ENCODE peak calls at places on chromosomes 13 and 19, in four cellular contexts. N is HepG2, W is GM12878, T is K562. P is an unnamed sample.
A peak's percentile ranks its signal among the peaks of the same experiment; 100 is the strongest.

GRCh38 chr19:1118999-1119398 is 15.2 kb downstream of the GPX4 start:
- DNase-seq in N (no peak), W (no peak), T (no peak), P (no peak)

GRCh38 chr19:55312621-55313117 is 12.5 kb downstream of the TMEM150B start:
- DNase-seq in N (no peak), W (no peak), T (no peak), P (no peak)

GRCh38 chr13:66665991-66666390 is 564.1 kb downstream of the PCDH9 start:
- DNase-seq in N (no peak), W (no peak), T (no peak), P (peak; percentile 55)

GRCh38 chr19:58379276-58379675 is 1.6 kb downstream of the ZNF837 start:
- DNase-seq in N (no peak), W (no peak), T (no peak), P (no peak)

GRCh38 chr19:53131732-53132131 is 978 bp downstream of the ZNF415 start:
- DNase-seq in N (no peak), W (no peak), T (no peak), P (no peak)

GRCh38 chr13:43472344-43472743 is 314.4 kb downstream of the ENOX1 start:
- DNase-seq in N (no peak), W (no peak), T (no peak), P (no peak)

GRCh38 chr13:20945952-20946383 is 43.4 kb upstream of the XPO4 start:
- DNase-seq in N (no peak), W (no peak), T (no peak), P (no peak)

GRCh38 chr19:10872551-10873107 is 1.3 kb downstream of the CARM1 start:
- DNase-seq in N (no peak), W (no peak), T (no peak), P (no peak)

GRCh38 chr19:46979103-46979769 is 40.4 kb upstream of the NPAS1 start:
- DNase-seq in N (no peak), W (no peak), T (no peak), P (no peak)

GRCh38 chr19:57747472-57747807 is 825 bp downstream of the ZNF776 start:
- DNase-seq in N (no peak), W (no peak), T (no peak), P (no peak)

GRCh38 chr13:91399189-91400093 is 1.0 kb downstream of the GPC5 start:
- DNase-seq in N (no peak), W (no peak), T (no peak), P (no peak)

GRCh38 chr19:33444238-33444992 is 70.9 kb downstream of the CEBPG start:
- DNase-seq in N (no peak), W (no peak), T (no peak), P (no peak)

GRCh38 chr19:42370667-42371066 is 19.4 kb downstream of the CNFN start:
- DNase-seq in N (no peak), W (no peak), T (no peak), P (no peak)

GRCh38 chr13:83995930-83996329 is 113.7 kb upstream of the SLITRK1 start:
- DNase-seq in N (no peak), W (no peak), T (no peak), P (no peak)

GRCh38 chr19:6476155-6476895 is 5.3 kb downstream of the DENND1C start:
- DNase-seq in N (peak; percentile 88), W (no peak), T (peak; percentile 85), P (peak; percentile 98)

GRCh38 chr13:110676057-110676510 is 29.8 kb downstream of the CARS2 start:
- DNase-seq in N (no peak), W (peak; percentile 73), T (no peak), P (no peak)

GRCh38 chr13:60448907-60449510 is 52.0 kb downstream of the TDRD3 start:
- DNase-seq in N (peak; percentile 31), W (no peak), T (peak; percentile 34), P (peak; percentile 30)

GRCh38 chr13:73307481-73307880 is 248.7 kb downstream of the KLF5 start:
- DNase-seq in N (no peak), W (no peak), T (no peak), P (no peak)

GRCh38 chr19:49057636-49058234 is at the start of gene CGB7:
- DNase-seq in N (peak; percentile 17), W (no peak), T (peak; percentile 77), P (peak; percentile 39)

GRCh38 chr13:101053694-101054093 is 362.6 kb downstream of the NALCN start:
- DNase-seq in N (no peak), W (no peak), T (no peak), P (no peak)

GRCh38 chr13:34012354-34012753 is 194.4 kb downstream of the RFC3 start:
- DNase-seq in N (no peak), W (no peak), T (no peak), P (no peak)

GRCh38 chr13:34006011-34006410 is 188.1 kb downstream of the RFC3 start:
- DNase-seq in N (no peak), W (no peak), T (no peak), P (no peak)

GRCh38 chr13:34013061-34013460 is 195.1 kb downstream of the RFC3 start:
- DNase-seq in N (no peak), W (no peak), T (no peak), P (no peak)

GRCh38 chr13:34017231-34017630 is 199.3 kb downstream of the RFC3 start:
- DNase-seq in N (no peak), W (no peak), T (no peak), P (no peak)

DNA sequence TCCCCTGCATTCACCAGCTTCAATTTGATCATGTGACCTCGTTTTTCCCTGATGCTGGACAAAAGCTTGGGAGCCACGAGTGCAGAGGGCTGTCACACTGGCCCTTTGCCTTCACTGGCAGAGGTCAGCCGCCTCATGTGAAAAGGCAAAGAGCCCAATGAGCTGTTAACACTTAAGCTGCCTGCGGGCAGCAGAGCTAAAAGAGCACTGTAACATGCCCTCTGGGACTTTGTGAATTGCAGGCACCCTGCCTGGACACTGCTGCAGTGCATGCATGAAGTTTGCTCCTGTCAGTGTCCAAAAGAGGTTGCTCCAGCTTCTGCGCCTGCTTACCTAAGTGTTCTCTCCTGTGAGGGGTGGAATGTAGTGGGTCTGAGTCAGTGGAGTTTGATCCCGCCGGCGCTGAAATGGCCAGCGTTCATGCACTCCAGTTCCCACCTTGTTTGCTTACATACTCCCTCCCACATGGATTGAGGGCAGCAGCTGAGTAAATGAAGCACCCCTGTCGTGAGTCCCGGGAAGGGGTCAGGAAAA is 193.7 kb downstream of the RFC3 start:
- DNase-seq in N (peak; percentile 96), W (no peak), T (no peak), P (no peak)
- TF ChIP-seq BHLHE40 in N (peak; percentile 52), W (no peak), T (no peak), P (no peak)

GRCh38 chr19:2345794-2346663 is 14.0 kb upstream of the TMPRSS9 start:
- DNase-seq in N (no peak), W (no peak), T (peak; percentile 91), P (no peak)
- TF ChIP-seq SP1 in N (no peak), W (no peak), T (peak; percentile 69), P (no peak)

DNA sequence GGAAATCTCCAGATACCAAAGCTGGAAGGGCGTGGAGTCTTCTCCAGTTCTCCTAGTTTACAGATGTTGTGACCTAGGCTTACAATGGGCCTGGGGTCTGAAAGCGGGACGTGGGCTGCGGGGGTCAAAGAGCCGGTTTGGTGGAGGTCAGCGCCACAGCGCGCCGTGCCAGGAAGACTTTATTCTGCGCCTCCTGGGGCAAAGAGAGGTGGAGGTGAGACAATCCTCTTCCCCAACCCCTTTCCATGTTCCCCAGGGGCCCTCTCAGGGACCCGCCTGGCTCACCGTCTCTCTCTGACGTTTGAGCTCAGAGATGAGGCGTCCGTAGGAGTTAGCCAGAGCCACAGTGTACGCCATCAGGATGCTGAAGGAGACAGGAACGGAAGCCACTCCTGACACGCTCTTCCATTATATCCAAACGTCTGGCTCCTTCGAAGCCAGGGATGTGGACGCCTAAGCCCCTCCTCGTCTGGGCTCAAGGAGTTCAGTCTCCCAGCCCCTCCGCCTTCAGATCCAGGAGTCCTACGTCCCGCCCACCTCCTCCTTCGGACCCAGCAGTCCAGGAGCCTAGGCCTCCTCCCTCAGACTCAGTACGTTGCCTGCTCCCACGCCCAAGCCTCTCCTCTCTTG is 776 bp upstream of the LENG1 start:
- DNase-seq in N (no peak), W (no peak), T (peak; percentile 57), P (no peak)
- TF ChIP-seq TARDBP in N (peak; percentile 1), W (no peak), T (no peak), P (no peak)

DNA sequence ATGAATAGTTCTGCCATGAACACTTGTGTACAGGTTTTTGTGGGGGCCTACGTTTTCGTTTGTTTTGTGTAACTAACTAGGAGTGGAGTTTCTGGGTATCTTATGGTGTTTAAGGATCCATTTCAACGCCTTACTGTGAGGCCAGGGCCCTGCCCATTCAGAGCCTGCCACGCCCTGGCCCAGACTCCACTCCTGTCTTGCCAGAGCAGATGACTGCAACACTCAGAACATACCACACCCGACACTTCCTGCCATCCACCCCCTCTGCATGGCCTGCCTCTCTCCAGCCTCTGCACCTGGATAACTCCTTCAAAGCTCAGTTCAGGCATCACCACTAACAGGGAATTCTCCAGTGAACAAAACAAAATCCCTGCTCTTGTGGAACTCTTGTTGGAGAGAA is 43.2 kb downstream of the RGCC start:
- DNase-seq in N (no peak), W (no peak), T (no peak), P (no peak)
- TF ChIP-seq BHLHE40 in N (no peak), W (no peak), T (no peak), P (no peak)

GRCh38 chr13:49046002-49046401 is 70.3 kb downstream of the FNDC3A start:
- DNase-seq in N (no peak), W (no peak), T (no peak), P (no peak)
- TF ChIP-seq SP1 in N (no peak), W (no peak), T (no peak), P (no peak)

GRCh38 chr13:113786262-113786841 is 27.3 kb downstream of the TMEM255B start:
- DNase-seq in N (no peak), W (no peak), T (no peak), P (no peak)
- TF ChIP-seq TARDBP in N (no peak), W (no peak), T (no peak), P (no peak)

GRCh38 chr19:16218851-16219250 is 21.1 kb downstream of the AP1M1 start:
- DNase-seq in N (no peak), W (no peak), T (no peak), P (no peak)

GRCh38 chr19:16222806-16223205 is 25.1 kb downstream of the AP1M1 start:
- DNase-seq in N (no peak), W (no peak), T (no peak), P (no peak)

GRCh38 chr19:16216744-16217670 is 19.3 kb downstream of the AP1M1 start:
- DNase-seq in N (no peak), W (no peak), T (no peak), P (no peak)

GRCh38 chr19:16213076-16213475 is 15.4 kb downstream of the AP1M1 start:
- DNase-seq in N (no peak), W (no peak), T (no peak), P (no peak)

DNA sequence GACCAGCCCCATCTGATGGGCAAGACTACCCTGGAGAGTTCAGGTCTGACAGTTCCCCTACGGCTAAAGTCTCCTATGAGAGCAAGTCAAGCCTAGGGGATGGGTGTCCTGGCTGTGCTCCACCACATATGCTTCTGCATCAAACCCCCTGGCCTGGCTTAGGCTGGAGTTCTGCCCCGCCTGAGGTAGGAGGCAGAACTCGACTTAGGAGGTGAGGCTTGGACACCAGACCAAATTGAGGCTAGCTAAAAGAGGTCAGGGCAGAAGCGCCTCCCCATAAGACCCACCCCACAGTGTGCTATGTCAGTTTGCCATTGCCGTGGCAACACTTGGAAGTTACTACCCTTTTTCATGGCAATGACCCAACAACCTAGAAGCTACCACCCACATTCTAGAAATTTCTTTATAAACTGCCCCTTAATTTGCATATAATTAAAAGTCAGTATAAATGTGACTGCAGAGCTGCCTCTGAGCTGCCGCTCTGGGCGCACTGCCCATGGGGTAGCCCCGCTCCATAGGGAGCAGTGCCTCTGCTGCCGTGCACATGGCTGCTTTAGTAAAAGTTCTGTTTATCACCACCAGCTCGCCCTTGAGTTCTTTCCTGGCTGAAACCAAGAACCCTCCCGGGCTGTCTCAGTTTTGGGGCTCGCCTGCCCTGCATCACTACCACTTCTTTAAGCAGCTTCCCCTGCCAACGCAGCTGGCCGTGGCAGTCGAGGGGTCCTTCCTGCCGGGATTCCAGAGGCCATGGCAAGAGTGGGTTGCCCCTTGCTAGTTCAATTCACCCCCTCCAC is 20.2 kb downstream of the AP1M1 start:
- DNase-seq in N (no peak), W (no peak), T (no peak), P (no peak)
- TF ChIP-seq BHLHE40 in N (no peak), W (no peak), T (no peak), P (no peak)

P was measured in HEK293T.